ENCODE peak calls at places on chromosomes 13 and 19, in four cellular contexts. R, B, V and M are unnamed samples.

GRCh38 chr19:18853755-18854427 is 22.1 kb downstream of the UPF1 start:
- DNase-seq in B (no peak), V (no peak), R (no peak), M (peak)

GRCh38 chr19:16198363-16198636 is 589 bp downstream of the AP1M1 start:
- DNase-seq in B (no peak), V (no peak), R (no peak), M (no peak)

GRCh38 chr19:494171-495046 is 1.9 kb upstream of the MADCAM1 start:
- DNase-seq in V (no peak), R (no peak), B (no peak), M (peak)

GRCh38 chr19:13016628-13017305 is 21.5 kb downstream of the NFIX start:
- DNase-seq in V (no peak), R (no peak), B (no peak), M (no peak)

GRCh38 chr19:7905298-7905697 is 1.6 kb downstream of the MAP2K7 start:
- DNase-seq in R (no peak), B (no peak), V (no peak), M (no peak)

GRCh38 chr19:7505682-7506384 is 10.1 kb upstream of the ZNF358 start:
- DNase-seq in B (no peak), R (no peak), V (no peak), M (no peak)

GRCh38 chr13:66899955-66900354 is 330.2 kb downstream of the PCDH9 start:
- DNase-seq in B (no peak), R (no peak), V (peak), M (no peak)

GRCh38 chr19:55305491-55305890 is 19.6 kb downstream of the TMEM150B start:
- DNase-seq in B (no peak), R (peak), V (no peak), M (peak)

GRCh38 chr19:13334801-13335481 is 171.3 kb downstream of the CACNA1A start:
- DNase-seq in V (no peak), B (no peak), R (no peak), M (no peak)

GRCh38 chr13:69761581-69761980 is 346.0 kb upstream of the ATXN8OS start:
- DNase-seq in V (no peak), R (no peak), B (no peak), M (no peak)

GRCh38 chr19:49889038-49889686 is 7.5 kb downstream of the IL4I1 start:
- DNase-seq in V (no peak), B (no peak), R (no peak), M (no peak)

GRCh38 chr13:30616927-30617314 is 799 bp upstream of the USPL1 start:
- DNase-seq in V (no peak), R (no peak), B (peak), M (peak)

GRCh38 chr19:14432817-14433453 is at the start of gene PKN1:
- DNase-seq in B (no peak), R (no peak), V (peak), M (peak)

GRCh38 chr19:2969104-2969504 is 8.3 kb upstream of the TLE6 start:
- DNase-seq in B (no peak), V (peak), R (no peak), M (peak)

GRCh38 chr13:48560657-48561337 is 27.9 kb upstream of the RCBTB2 start:
- DNase-seq in B (no peak), V (no peak), R (no peak), M (no peak)

GRCh38 chr13:99702687-99703319 is 201.5 kb downstream of the TM9SF2 start:
- DNase-seq in R (no peak), V (no peak), B (no peak), M (no peak)

GRCh38 chr13:114131581-114132418 is 623 bp downstream of the RASA3 start:
- DNase-seq in B (no peak), R (peak), V (no peak), M (peak)

GRCh38 chr19:10277795-10278583 is 7.1 kb downstream of the ICAM1 start:
- DNase-seq in V (no peak), B (no peak), R (no peak), M (no peak)

GRCh38 chr19:57071414-57071813 is 48.4 kb upstream of the USP29 start:
- DNase-seq in B (no peak), V (no peak), R (no peak), M (no peak)

GRCh38 chr19:15869109-15869555 is 28.7 kb downstream of the CYP4F2 start:
- DNase-seq in V (no peak), B (no peak), R (peak), M (no peak)

GRCh38 chr13:46575843-46576242 is 22.9 kb downstream of the LRCH1 start:
- DNase-seq in V (no peak), B (no peak), R (no peak), M (no peak)